ENCODE peak calls at places on chromosomes 3 and 15, in four cellular contexts. S is AG09319; Q is NCI-H82; V is activated CD4-positive, alpha-beta T cell treated with anti-CD3 and anti-CD28 coated beads, Interleukin-2, amount 10 ng/mL, durations not matched to agents 7 days and 5 days. I is an unnamed sample.

GRCh38 chr3:81463761-81464160 is 297.7 kb downstream of the GBE1 start:
- DNase-seq in S (no peak), Q (no peak), V (no peak), I (no peak)

GRCh38 chr3:153623834-153624233 is 461.8 kb downstream of the RAP2B start:
- DNase-seq in S (no peak), Q (no peak), V (no peak), I (no peak)

GRCh38 chr3:53109822-53110771 is 20.1 kb downstream of the RFT1 start:
- DNase-seq in S (peak), Q (peak), V (peak), I (peak)

GRCh38 chr3:68878322-68878721 is 54.0 kb downstream of the TAFA4 start:
- DNase-seq in S (no peak), Q (peak), V (no peak), I (no peak)

GRCh38 chr3:115275897-115276296 is 128.8 kb upstream of the ZBTB20 start:
- DNase-seq in S (no peak), Q (no peak), V (no peak), I (no peak)

GRCh38 chr3:171873561-171873960 is 30.4 kb downstream of the TMEM212 start:
- DNase-seq in S (no peak), Q (no peak), V (no peak), I (no peak)

GRCh38 chr3:25603703-25604102 is 61.0 kb downstream of the TOP2B start:
- DNase-seq in S (no peak), Q (no peak), V (no peak), I (no peak)

GRCh38 chr3:44125241-44125640 is 116.4 kb upstream of the TOPAZ1 start:
- DNase-seq in S (no peak), Q (no peak), V (no peak), I (no peak)

GRCh38 chr15:50415752-50416404 is 8.3 kb upstream of the USP8 start:
- DNase-seq in S (no peak), Q (peak), V (no peak), I (no peak)

GRCh38 chr3:159911664-159912037 is 77.0 kb upstream of the IL12A start:
- DNase-seq in S (no peak), Q (no peak), V (no peak), I (no peak)

GRCh38 chr3:149042766-149043386 is 43.5 kb downstream of the HLTF start:
- DNase-seq in S (no peak), Q (no peak), V (no peak), I (no peak)